ENCODE peak calls at places on chromosomes 6 and 20, in seven cellular contexts. J is CD4-positive, alpha-beta T cell; I is AG10803; D is stimulated activated CD4-positive, alpha-beta T cell treated with anti-CD3 and anti-CD28 coated beads, Interleukin-1b, Interleukin-23, amount 100 ng/mL, for 1 hour; X is left cardiac atrium; G is substantia nigra; R is neural progenitor cell. A is an unnamed sample.

GRCh38 chr6:150027806-150028565 is 2.7 kb upstream of the RAET1L start:
- DNase-seq in J (no peak), I (no peak), D (no peak), X (no peak), G (no peak), R (no peak), A (no peak)

GRCh38 chr6:49528571-49528970 is 21.9 kb upstream of the C6orf141 start:
- DNase-seq in J (no peak), I (no peak), D (no peak), X (no peak), G (no peak), R (no peak), A (no peak)

GRCh38 chr6:93344436-93344835 is 74.9 kb downstream of the EPHA7 start:
- DNase-seq in J (no peak), I (no peak), D (no peak), X (no peak), G (no peak), R (no peak), A (no peak)

GRCh38 chr20:56636701-56637100 is 7.6 kb downstream of the TFAP2C start:
- DNase-seq in J (no peak), I (peak), D (no peak), X (no peak), G (no peak), R (no peak), A (peak)

GRCh38 chr6:47323887-47324286 is 14.2 kb upstream of the TNFRSF21 start:
- DNase-seq in J (no peak), I (no peak), D (no peak), X (no peak), G (no peak), R (no peak), A (no peak)

GRCh38 chr20:46040902-46041535 is 12.0 kb downstream of the SLC12A5 start:
- DNase-seq in J (peak), I (no peak), D (no peak), X (no peak), G (no peak), R (peak), A (peak)

GRCh38 chr20:24783631-24784492 is 165.2 kb upstream of the CST7 start:
- DNase-seq in J (no peak), I (no peak), D (no peak), X (no peak), G (no peak), R (peak), A (no peak)

GRCh38 chr20:51457281-51457932 is 85.1 kb downstream of the NFATC2 start:
- DNase-seq in J (no peak), I (peak), D (no peak), X (peak), G (no peak), R (peak), A (peak)

GRCh38 chr6:8628063-8628462 is 192.7 kb upstream of the SLC35B3 start:
- DNase-seq in J (no peak), I (no peak), D (no peak), X (no peak), G (no peak), R (no peak), A (no peak)

GRCh38 chr6:81237226-81237625 is 515.3 kb downstream of the TENT5A start:
- DNase-seq in J (no peak), I (no peak), D (no peak), X (no peak), G (no peak), R (no peak), A (no peak)

GRCh38 chr6:4693158-4693557 is 83.0 kb upstream of the CDYL start:
- DNase-seq in J (no peak), I (no peak), D (no peak), X (no peak), G (no peak), R (no peak), A (no peak)

GRCh38 chr20:6558361-6558760 is 209.1 kb upstream of the BMP2 start:
- DNase-seq in J (no peak), I (no peak), D (no peak), X (no peak), G (no peak), R (peak), A (peak)

GRCh38 chr20:46851746-46852145 is 42.9 kb upstream of the EYA2 start:
- DNase-seq in J (no peak), I (no peak), D (no peak), X (no peak), G (no peak), R (no peak), A (no peak)

GRCh38 chr6:149127212-149127611 is 190.3 kb upstream of the TAB2 start:
- DNase-seq in J (no peak), I (peak), D (no peak), X (no peak), G (no peak), R (no peak), A (peak)

GRCh38 chr6:34267746-34268145 is 18.9 kb upstream of the SMIM29 start:
- DNase-seq in J (no peak), I (no peak), D (no peak), X (no peak), G (no peak), R (no peak), A (no peak)

GRCh38 chr20:51634257-51634656 is 91.7 kb upstream of the NFATC2 start:
- DNase-seq in J (no peak), I (no peak), D (no peak), X (no peak), G (no peak), R (no peak), A (no peak)

GRCh38 chr6:42281570-42281969 is 63.9 kb upstream of the MRPS10 start:
- DNase-seq in J (peak), I (no peak), D (no peak), X (no peak), G (no peak), R (no peak), A (no peak)

GRCh38 chr6:166307981-166308768 is at the start of gene PRR18:
- DNase-seq in J (no peak), I (no peak), D (no peak), X (no peak), G (peak), R (peak), A (no peak)

GRCh38 chr20:34531608-34532265 is 15.5 kb downstream of the DYNLRB1 start:
- DNase-seq in J (no peak), I (no peak), D (no peak), X (no peak), G (no peak), R (no peak), A (no peak)

GRCh38 chr6:30837870-30838269 is 46.4 kb upstream of the DDR1 start:
- DNase-seq in J (no peak), I (no peak), D (no peak), X (no peak), G (no peak), R (no peak), A (no peak)

GRCh38 chr6:17385660-17386059 is 7.7 kb upstream of the CAP2 start:
- DNase-seq in J (no peak), I (peak), D (no peak), X (no peak), G (no peak), R (no peak), A (peak)

GRCh38 chr6:46637145-46637544 is 15.5 kb downstream of the CYP39A1 start:
- DNase-seq in J (no peak), I (peak), D (no peak), X (no peak), G (no peak), R (no peak), A (peak)

GRCh38 chr6:52363222-52363867 is 1.4 kb downstream of the PAQR8 start:
- DNase-seq in J (no peak), I (no peak), D (no peak), X (no peak), G (no peak), R (no peak), A (peak)

GRCh38 chr6:43714311-43715055 is 26.9 kb upstream of the MRPS18A start:
- DNase-seq in J (no peak), I (peak), D (no peak), X (no peak), G (no peak), R (peak), A (peak)

GRCh38 chr6:140271759-140272377 is 897.4 kb upstream of the CITED2 start:
- DNase-seq in J (no peak), I (no peak), D (no peak), X (no peak), G (no peak), R (no peak), A (no peak)

GRCh38 chr6:95227301-95227700 is 350.0 kb upstream of the MANEA start:
- DNase-seq in J (no peak), I (no peak), D (no peak), X (no peak), G (no peak), R (no peak), A (no peak)

A was measured in EL.